ENCODE peak calls at places on chromosome 19, in seven cellular contexts. J, R, A, U, D, V and I are unnamed samples.

GRCh38 chr19:48636859-48637448 is at the start of gene DBP:
- DNase-seq in J (no peak), R (no peak), A (no peak), U (peak), D (peak), V (no peak), I (peak)

GRCh38 chr19:447816-448546 is 12.9 kb downstream of the SHC2 start:
- DNase-seq in J (peak), R (no peak), A (no peak), U (no peak), D (no peak), V (peak), I (no peak)

GRCh38 chr19:21751379-21751778 is 16.0 kb downstream of the ZNF100 start:
- DNase-seq in J (no peak), R (no peak), A (no peak), U (no peak), D (no peak), V (no peak), I (peak)

GRCh38 chr19:46000497-46001246 is 5.4 kb downstream of the CCDC61 start:
- DNase-seq in J (peak), R (no peak), A (no peak), U (peak), D (no peak), V (peak), I (no peak)

GRCh38 chr19:46990998-46991676 is 28.5 kb upstream of the NPAS1 start:
- DNase-seq in J (peak), R (peak), A (peak), U (peak), D (peak), V (peak), I (peak)

GRCh38 chr19:51372649-51373504 is at the start of gene NKG7:
- DNase-seq in J (no peak), R (no peak), A (peak), U (no peak), D (no peak), V (peak), I (no peak)

GRCh38 chr19:57830071-57830602 is at the start of gene ZNF587B:
- DNase-seq in J (peak), R (no peak), A (peak), U (peak), D (no peak), V (peak), I (peak)

GRCh38 chr19:3645726-3646125 is 19.1 kb upstream of the CACTIN start:
- DNase-seq in J (no peak), R (no peak), A (no peak), U (no peak), D (no peak), V (no peak), I (no peak)

GRCh38 chr19:6127716-6128335 is 7.6 kb upstream of the ACSBG2 start:
- DNase-seq in J (no peak), R (no peak), A (no peak), U (no peak), D (no peak), V (no peak), I (no peak)

GRCh38 chr19:49223472-49223871 is 65.9 kb downstream of the TRPM4 start:
- DNase-seq in J (no peak), R (no peak), A (no peak), U (no peak), D (no peak), V (no peak), I (no peak)

GRCh38 chr19:44988896-44989563 is 12.2 kb upstream of the RELB start:
- DNase-seq in J (peak), R (peak), A (peak), U (peak), D (peak), V (peak), I (peak)

GRCh38 chr19:17703823-17704463 is 15.3 kb upstream of the MAP1S start:
- DNase-seq in J (peak), R (no peak), A (peak), U (no peak), D (no peak), V (peak), I (no peak)

GRCh38 chr19:41871573-41872383 is 5.3 kb upstream of the CD79A start:
- DNase-seq in J (no peak), R (no peak), A (peak), U (peak), D (no peak), V (peak), I (no peak)

GRCh38 chr19:9673912-9674668 is 810 bp downstream of the ZNF562 start:
- DNase-seq in J (no peak), R (no peak), A (no peak), U (no peak), D (no peak), V (no peak), I (no peak)

GRCh38 chr19:42693760-42694350 is 46.4 kb downstream of the PSG3 start:
- DNase-seq in J (peak), R (no peak), A (no peak), U (no peak), D (peak), V (peak), I (peak)

GRCh38 chr19:55580628-55581144 is at the start of gene ZNF579:
- DNase-seq in J (peak), R (peak), A (peak), U (peak), D (peak), V (peak), I (peak)

GRCh38 chr19:54418030-54418929 is 3.0 kb downstream of the TTYH1 start:
- DNase-seq in J (no peak), R (no peak), A (peak), U (no peak), D (no peak), V (peak), I (peak)

GRCh38 chr19:48656840-48657474 is 11.0 kb upstream of the CA11 start:
- DNase-seq in J (peak), R (no peak), A (no peak), U (no peak), D (no peak), V (no peak), I (peak)

GRCh38 chr19:4390017-4390861 is 10.1 kb downstream of the SH3GL1 start:
- DNase-seq in J (peak), R (no peak), A (no peak), U (peak), D (no peak), V (no peak), I (peak)

GRCh38 chr19:6519289-6519688 is 11.5 kb upstream of the TNFSF9 start:
- DNase-seq in J (no peak), R (no peak), A (no peak), U (no peak), D (peak), V (no peak), I (peak)

GRCh38 chr19:6460099-6460884 is 700 bp upstream of the SLC25A23 start:
- DNase-seq in J (peak), R (peak), A (peak), U (peak), D (peak), V (peak), I (peak)

GRCh38 chr19:8262431-8262830 is 45.7 kb downstream of the CD320 start:
- DNase-seq in J (no peak), R (no peak), A (no peak), U (no peak), D (no peak), V (no peak), I (no peak)

GRCh38 chr19:18418034-18418724 is 1.0 kb upstream of the SSBP4 start:
- DNase-seq in J (no peak), R (no peak), A (no peak), U (no peak), D (no peak), V (no peak), I (no peak)

GRCh38 chr19:34253711-34254551 is 423 bp upstream of the GARRE1 start:
- DNase-seq in J (no peak), R (no peak), A (peak), U (peak), D (no peak), V (peak), I (no peak)

GRCh38 chr19:46388311-46389095 is 24.9 kb downstream of the CCDC8 start:
- DNase-seq in J (no peak), R (no peak), A (no peak), U (no peak), D (no peak), V (no peak), I (no peak)

GRCh38 chr19:2578391-2578826 is 102.5 kb downstream of the GADD45B start:
- DNase-seq in J (peak), R (no peak), A (no peak), U (peak), D (peak), V (no peak), I (peak)